ENCODE peak calls at places on chromosomes 11 and 22, in six cellular contexts. One of them, this sample, is unnamed. For H3K4me1 and H3K27me3, the result is how much of the 10 kb centered on the place peaks cover.

GRCh38 chr11:36467913-36468312 is 42.2 kb downstream of the TRAF6 start:
- DNase-seq in PC-3: no peak
- DNase-seq in CD8-positive, alpha-beta memory T cell: no peak
- DNase-seq in transverse colon: no peak
- DNase-seq in CD8-positive, alpha-beta T cell: no peak
- DNase-seq in right atrium auricular region: no peak
- DNase-seq in this sample: no peak

GRCh38 chr11:115409691-115410220 is 94.5 kb downstream of the CADM1 start:
- DNase-seq in PC-3: no peak
- DNase-seq in CD8-positive, alpha-beta memory T cell: no peak
- DNase-seq in transverse colon: no peak
- DNase-seq in CD8-positive, alpha-beta T cell: no peak
- DNase-seq in right atrium auricular region: no peak
- DNase-seq in this sample: no peak

GRCh38 chr22:24437820-24438328 is 10.5 kb downstream of the ADORA2A start:
- DNase-seq in PC-3: peak
- DNase-seq in CD8-positive, alpha-beta memory T cell: no peak
- DNase-seq in transverse colon: no peak
- DNase-seq in CD8-positive, alpha-beta T cell: no peak
- DNase-seq in right atrium auricular region: no peak
- DNase-seq in this sample: no peak

GRCh38 chr22:39384750-39385480 is 14.7 kb upstream of the TAB1 start:
- DNase-seq in PC-3: peak
- DNase-seq in CD8-positive, alpha-beta memory T cell: no peak
- DNase-seq in transverse colon: no peak
- DNase-seq in CD8-positive, alpha-beta T cell: no peak
- DNase-seq in right atrium auricular region: no peak
- DNase-seq in this sample: no peak

GRCh38 chr11:22471405-22471804 is 133.2 kb downstream of the SLC17A6 start:
- DNase-seq in PC-3: no peak
- DNase-seq in CD8-positive, alpha-beta memory T cell: no peak
- DNase-seq in transverse colon: no peak
- DNase-seq in CD8-positive, alpha-beta T cell: no peak
- DNase-seq in right atrium auricular region: no peak
- DNase-seq in this sample: no peak

GRCh38 chr22:22032099-22032905 is 49.7 kb upstream of the TOP3B start:
- DNase-seq in PC-3: no peak
- DNase-seq in CD8-positive, alpha-beta memory T cell: no peak
- DNase-seq in transverse colon: no peak
- DNase-seq in CD8-positive, alpha-beta T cell: no peak
- DNase-seq in right atrium auricular region: no peak
- DNase-seq in this sample: no peak

GRCh38 chr11:428295-428694 is 13.5 kb upstream of the SIGIRR start:
- DNase-seq in PC-3: no peak
- DNase-seq in CD8-positive, alpha-beta memory T cell: no peak
- DNase-seq in transverse colon: no peak
- DNase-seq in CD8-positive, alpha-beta T cell: no peak
- DNase-seq in right atrium auricular region: no peak
- DNase-seq in this sample: no peak

GRCh38 chr11:2755071-2755470 is 55.3 kb upstream of the KCNQ1OT1 start:
- DNase-seq in PC-3: no peak
- DNase-seq in CD8-positive, alpha-beta memory T cell: no peak
- DNase-seq in transverse colon: no peak
- DNase-seq in CD8-positive, alpha-beta T cell: no peak
- DNase-seq in right atrium auricular region: no peak
- DNase-seq in this sample: no peak

GRCh38 chr11:13008625-13009475 is at the start of gene RASSF10:
- DNase-seq in PC-3: no peak
- DNase-seq in CD8-positive, alpha-beta memory T cell: no peak
- DNase-seq in transverse colon: peak
- DNase-seq in CD8-positive, alpha-beta T cell: no peak
- DNase-seq in right atrium auricular region: peak
- DNase-seq in this sample: peak

GRCh38 chr11:46073632-46074031 is 47.6 kb downstream of the PHF21A start:
- DNase-seq in PC-3: no peak
- DNase-seq in CD8-positive, alpha-beta memory T cell: no peak
- DNase-seq in transverse colon: no peak
- DNase-seq in CD8-positive, alpha-beta T cell: no peak
- DNase-seq in right atrium auricular region: no peak
- DNase-seq in this sample: no peak

GRCh38 chr22:47419239-47419638 is 656.8 kb downstream of the TBC1D22A start:
- DNase-seq in PC-3: no peak
- DNase-seq in CD8-positive, alpha-beta memory T cell: no peak
- DNase-seq in transverse colon: no peak
- DNase-seq in CD8-positive, alpha-beta T cell: no peak
- DNase-seq in right atrium auricular region: no peak
- DNase-seq in this sample: no peak

GRCh38 chr11:33062137-33062536 is 22.8 kb downstream of the TCP11L1 start:
- DNase-seq in PC-3: no peak
- DNase-seq in CD8-positive, alpha-beta memory T cell: no peak
- DNase-seq in transverse colon: no peak
- DNase-seq in CD8-positive, alpha-beta T cell: no peak
- DNase-seq in right atrium auricular region: no peak
- DNase-seq in this sample: no peak

GRCh38 chr11:65479184-65480145 is 19.4 kb upstream of the MALAT1 start:
- DNase-seq in PC-3: no peak
- DNase-seq in CD8-positive, alpha-beta memory T cell: no peak
- DNase-seq in transverse colon: peak
- DNase-seq in CD8-positive, alpha-beta T cell: no peak
- DNase-seq in right atrium auricular region: no peak
- DNase-seq in this sample: peak

GRCh38 chr22:17786435-17787158 is 12.3 kb upstream of the BID start:
- DNase-seq in PC-3: no peak
- DNase-seq in CD8-positive, alpha-beta memory T cell: no peak
- DNase-seq in transverse colon: peak
- DNase-seq in CD8-positive, alpha-beta T cell: no peak
- DNase-seq in right atrium auricular region: peak
- DNase-seq in this sample: peak

GRCh38 chr11:100734743-100735527 is 47.8 kb downstream of the ARHGAP42 start:
- DNase-seq in PC-3: no peak
- DNase-seq in CD8-positive, alpha-beta memory T cell: no peak
- DNase-seq in transverse colon: no peak
- DNase-seq in CD8-positive, alpha-beta T cell: no peak
- DNase-seq in right atrium auricular region: no peak
- DNase-seq in this sample: no peak

GRCh38 chr11:100739636-100740035 is 52.5 kb downstream of the ARHGAP42 start:
- DNase-seq in PC-3: peak
- DNase-seq in CD8-positive, alpha-beta memory T cell: no peak
- DNase-seq in transverse colon: no peak
- DNase-seq in CD8-positive, alpha-beta T cell: no peak
- DNase-seq in right atrium auricular region: no peak
- DNase-seq in this sample: peak

GRCh38 chr11:100732949-100733348 is 45.9 kb downstream of the ARHGAP42 start:
- DNase-seq in PC-3: no peak
- DNase-seq in CD8-positive, alpha-beta memory T cell: no peak
- DNase-seq in transverse colon: no peak
- DNase-seq in CD8-positive, alpha-beta T cell: no peak
- DNase-seq in right atrium auricular region: no peak
- DNase-seq in this sample: no peak

GRCh38 chr11:100738701-100739100 is 51.6 kb downstream of the ARHGAP42 start:
- DNase-seq in PC-3: no peak
- DNase-seq in CD8-positive, alpha-beta memory T cell: no peak
- DNase-seq in transverse colon: no peak
- DNase-seq in CD8-positive, alpha-beta T cell: no peak
- DNase-seq in right atrium auricular region: no peak
- DNase-seq in this sample: no peak

GRCh38 chr11:100735949-100736675 is 49.0 kb downstream of the ARHGAP42 start:
- DNase-seq in PC-3: no peak
- DNase-seq in CD8-positive, alpha-beta memory T cell: no peak
- DNase-seq in transverse colon: no peak
- DNase-seq in CD8-positive, alpha-beta T cell: no peak
- DNase-seq in right atrium auricular region: no peak
- DNase-seq in this sample: no peak
- H3K4me1 ChIP-seq in PC-3: under half
- H3K4me1 ChIP-seq in CD8-positive, alpha-beta memory T cell: under half
- H3K4me1 ChIP-seq in transverse colon: under half
- H3K4me1 ChIP-seq in CD8-positive, alpha-beta T cell: under half
- H3K4me1 ChIP-seq in right atrium auricular region: under half
- H3K4me1 ChIP-seq in this sample: under half

GRCh38 chr11:64295760-64296159 is 4.4 kb upstream of the CATSPERZ start:
- DNase-seq in PC-3: no peak
- DNase-seq in CD8-positive, alpha-beta memory T cell: no peak
- DNase-seq in transverse colon: no peak
- DNase-seq in CD8-positive, alpha-beta T cell: no peak
- DNase-seq in right atrium auricular region: no peak
- DNase-seq in this sample: no peak

GRCh38 chr11:64296236-64296635 is 3.9 kb upstream of the CATSPERZ start:
- DNase-seq in PC-3: peak
- DNase-seq in CD8-positive, alpha-beta memory T cell: no peak
- DNase-seq in transverse colon: no peak
- DNase-seq in CD8-positive, alpha-beta T cell: no peak
- DNase-seq in right atrium auricular region: no peak
- DNase-seq in this sample: no peak

GRCh38 chr11:64298966-64299846 is 952 bp upstream of the CATSPERZ start:
- DNase-seq in PC-3: no peak
- DNase-seq in CD8-positive, alpha-beta memory T cell: no peak
- DNase-seq in transverse colon: peak
- DNase-seq in CD8-positive, alpha-beta T cell: no peak
- DNase-seq in right atrium auricular region: no peak
- DNase-seq in this sample: peak

GRCh38 chr11:64297722-64298358 is 2.3 kb upstream of the CATSPERZ start:
- DNase-seq in PC-3: no peak
- DNase-seq in CD8-positive, alpha-beta memory T cell: no peak
- DNase-seq in transverse colon: peak
- DNase-seq in CD8-positive, alpha-beta T cell: no peak
- DNase-seq in right atrium auricular region: no peak
- DNase-seq in this sample: no peak

DNA sequence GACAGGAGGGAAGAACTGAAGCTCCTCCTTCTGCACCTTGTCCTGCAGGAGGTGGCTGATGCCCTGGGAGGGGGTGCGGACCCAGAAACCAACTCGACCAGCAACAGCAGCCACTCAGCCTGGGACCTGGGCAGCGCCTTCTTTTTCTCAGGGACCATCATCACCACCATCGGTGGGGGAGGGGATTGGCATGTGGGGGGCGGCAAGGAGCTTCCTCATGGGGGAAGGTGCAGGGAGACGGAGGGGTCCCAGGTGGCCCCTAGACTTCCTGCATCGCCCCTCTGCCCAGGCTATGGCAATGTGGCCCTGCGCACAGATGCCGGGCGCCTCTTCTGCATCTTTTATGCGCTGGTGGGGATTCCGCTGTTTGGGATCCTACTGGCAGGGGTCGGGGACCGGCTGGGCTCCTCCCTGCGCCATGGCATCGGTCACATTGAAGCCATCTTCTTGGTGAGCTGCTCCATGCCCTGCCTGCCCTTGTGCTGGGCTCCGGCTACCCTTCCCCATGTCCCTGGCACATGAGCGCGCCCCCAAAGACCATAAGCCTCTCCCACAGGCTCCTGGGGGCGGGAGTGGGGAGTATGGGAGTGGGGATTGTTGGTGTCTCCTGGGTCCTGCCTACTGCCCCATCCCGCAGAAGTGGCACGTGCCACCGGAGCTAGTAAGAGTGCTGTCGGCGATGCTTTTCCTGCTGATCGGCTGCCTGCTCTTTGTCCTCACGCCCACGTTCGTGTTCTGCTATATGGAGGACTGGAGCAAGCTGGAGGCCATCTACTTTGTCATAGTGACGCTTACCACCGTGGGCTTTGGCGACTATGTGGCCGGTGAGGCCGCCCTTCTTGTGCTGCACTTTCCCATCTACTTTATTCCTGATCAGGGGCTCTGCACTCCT is 3.1 kb upstream of the CATSPERZ start:
- DNase-seq in PC-3: no peak
- DNase-seq in CD8-positive, alpha-beta memory T cell: no peak
- DNase-seq in transverse colon: no peak
- DNase-seq in CD8-positive, alpha-beta T cell: no peak
- DNase-seq in right atrium auricular region: no peak
- DNase-seq in this sample: no peak
- H3K27me3 ChIP-seq in PC-3: under half
- H3K27me3 ChIP-seq in CD8-positive, alpha-beta memory T cell: half or more
- H3K27me3 ChIP-seq in transverse colon: half or more
- H3K27me3 ChIP-seq in CD8-positive, alpha-beta T cell: half or more
- H3K27me3 ChIP-seq in right atrium auricular region: under half
- H3K27me3 ChIP-seq in this sample: half or more

GRCh38 chr22:20191000-20191515 is 40.2 kb upstream of the CCDC188 start:
- DNase-seq in PC-3: no peak
- DNase-seq in CD8-positive, alpha-beta memory T cell: no peak
- DNase-seq in transverse colon: no peak
- DNase-seq in CD8-positive, alpha-beta T cell: no peak
- DNase-seq in right atrium auricular region: no peak
- DNase-seq in this sample: no peak

GRCh38 chr22:20192972-20193760 is 42.3 kb upstream of the CCDC188 start:
- DNase-seq in PC-3: no peak
- DNase-seq in CD8-positive, alpha-beta memory T cell: no peak
- DNase-seq in transverse colon: no peak
- DNase-seq in CD8-positive, alpha-beta T cell: no peak
- DNase-seq in right atrium auricular region: no peak
- DNase-seq in this sample: no peak

GRCh38 chr22:20193761-20194494 is 43.1 kb upstream of the CCDC188 start:
- DNase-seq in PC-3: no peak
- DNase-seq in CD8-positive, alpha-beta memory T cell: no peak
- DNase-seq in transverse colon: no peak
- DNase-seq in CD8-positive, alpha-beta T cell: no peak
- DNase-seq in right atrium auricular region: no peak
- DNase-seq in this sample: no peak

GRCh38 chr22:20191803-20192202 is 40.9 kb upstream of the CCDC188 start:
- DNase-seq in PC-3: no peak
- DNase-seq in CD8-positive, alpha-beta memory T cell: no peak
- DNase-seq in transverse colon: no peak
- DNase-seq in CD8-positive, alpha-beta T cell: no peak
- DNase-seq in right atrium auricular region: no peak
- DNase-seq in this sample: no peak

GRCh38 chr22:20192293-20192971 is 41.6 kb upstream of the CCDC188 start:
- DNase-seq in PC-3: no peak
- DNase-seq in CD8-positive, alpha-beta memory T cell: no peak
- DNase-seq in transverse colon: no peak
- DNase-seq in CD8-positive, alpha-beta T cell: no peak
- DNase-seq in right atrium auricular region: no peak
- DNase-seq in this sample: no peak
- H3K4me1 ChIP-seq in PC-3: under half
- H3K4me1 ChIP-seq in CD8-positive, alpha-beta memory T cell: under half
- H3K4me1 ChIP-seq in transverse colon: under half
- H3K4me1 ChIP-seq in CD8-positive, alpha-beta T cell: under half
- H3K4me1 ChIP-seq in right atrium auricular region: under half
- H3K4me1 ChIP-seq in this sample: under half

GRCh38 chr11:31817621-31818493 is 6.7 kb upstream of the PAX6 start:
- DNase-seq in PC-3: no peak
- DNase-seq in CD8-positive, alpha-beta memory T cell: no peak
- DNase-seq in transverse colon: no peak
- DNase-seq in CD8-positive, alpha-beta T cell: no peak
- DNase-seq in right atrium auricular region: no peak
- DNase-seq in this sample: no peak

GRCh38 chr11:31818874-31819331 is 7.8 kb upstream of the PAX6 start:
- DNase-seq in PC-3: no peak
- DNase-seq in CD8-positive, alpha-beta memory T cell: no peak
- DNase-seq in transverse colon: no peak
- DNase-seq in CD8-positive, alpha-beta T cell: no peak
- DNase-seq in right atrium auricular region: no peak
- DNase-seq in this sample: no peak

GRCh38 chr11:31816467-31817053 is 5.4 kb upstream of the PAX6 start:
- DNase-seq in PC-3: no peak
- DNase-seq in CD8-positive, alpha-beta memory T cell: no peak
- DNase-seq in transverse colon: peak
- DNase-seq in CD8-positive, alpha-beta T cell: no peak
- DNase-seq in right atrium auricular region: no peak
- DNase-seq in this sample: no peak

GRCh38 chr11:31815743-31816466 is 4.8 kb upstream of the PAX6 start:
- DNase-seq in PC-3: no peak
- DNase-seq in CD8-positive, alpha-beta memory T cell: no peak
- DNase-seq in transverse colon: no peak
- DNase-seq in CD8-positive, alpha-beta T cell: no peak
- DNase-seq in right atrium auricular region: no peak
- DNase-seq in this sample: no peak

GRCh38 chr11:31817054-31817620 is 6.0 kb upstream of the PAX6 start:
- DNase-seq in PC-3: no peak
- DNase-seq in CD8-positive, alpha-beta memory T cell: no peak
- DNase-seq in transverse colon: no peak
- DNase-seq in CD8-positive, alpha-beta T cell: no peak
- DNase-seq in right atrium auricular region: no peak
- DNase-seq in this sample: no peak
- H3K27me3 ChIP-seq in PC-3: under half
- H3K27me3 ChIP-seq in CD8-positive, alpha-beta memory T cell: half or more
- H3K27me3 ChIP-seq in transverse colon: half or more
- H3K27me3 ChIP-seq in CD8-positive, alpha-beta T cell: half or more
- H3K27me3 ChIP-seq in right atrium auricular region: half or more
- H3K27me3 ChIP-seq in this sample: half or more

This sample was measured in stomach.